ENCODE peak calls at places on chromosomes 16 and 17, in seven cellular contexts. B is GM12892, Z is SK-N-SH, N is K562, H is H1, M is HepG2, U is GM12878. C is an unnamed sample.

GRCh38 chr16:86663691-86664517 is 85.6 kb downstream of the FOXL1 start:
- DNase-seq in M (no peak), N (no peak), B (no peak), U (no peak), H (no peak), Z (no peak), C (no peak)

GRCh38 chr17:685006-685405 is 29.6 kb downstream of the VPS53 start:
- DNase-seq in B (no peak), N (no peak), Z (no peak), H (no peak), U (no peak), M (no peak), C (no peak)

GRCh38 chr16:89600427-89600826 is 13.0 kb upstream of the DPEP1 start:
- DNase-seq in H (no peak), M (no peak), B (no peak), Z (no peak), N (no peak), U (no peak), C (no peak)

GRCh38 chr16:78742501-78743283 is 643.2 kb downstream of the WWOX start:
- DNase-seq in U (peak; percentile 83), B (peak; percentile 40), H (no peak), M (no peak), N (no peak), Z (no peak), C (no peak)

GRCh38 chr17:72922223-72922622 is 170.3 kb downstream of the SLC39A11 start:
- DNase-seq in M (no peak), H (no peak), N (no peak), Z (no peak), B (no peak), U (no peak), C (no peak)

GRCh38 chr17:44438634-44439033 is 49.2 kb upstream of the ITGA2B start:
- DNase-seq in N (no peak), B (no peak), H (no peak), Z (peak; percentile 8), U (no peak), M (no peak), C (no peak)

GRCh38 chr16:85878875-85879274 is 20.1 kb upstream of the IRF8 start:
- DNase-seq in N (no peak), B (no peak), U (no peak), H (no peak), Z (no peak), M (no peak), C (no peak)

GRCh38 chr17:41382396-41382795 is 290 bp upstream of the KRT34 start:
- DNase-seq in Z (no peak), H (no peak), U (no peak), N (no peak), B (no peak), M (no peak), C (no peak)

GRCh38 chr17:18257747-18258355 is 687 bp downstream of the FLII start:
- DNase-seq in B (peak; percentile 59), Z (peak; percentile 93), U (no peak), N (peak; percentile 26), H (no peak), M (peak; percentile 53), C (peak; percentile 69)

GRCh38 chr16:19520861-19521331 is 1.0 kb downstream of the GDE1 start:
- DNase-seq in Z (no peak), M (no peak), N (peak; percentile 74), U (peak; percentile 27), H (no peak), B (no peak), C (no peak)

GRCh38 chr16:10942352-10943297 is at the start of gene DEXI:
- DNase-seq in N (peak; percentile 100), Z (peak; percentile 100), B (peak; percentile 99), H (peak; percentile 56), M (peak; percentile 92), U (peak; percentile 69), C (peak; percentile 99)

GRCh38 chr17:76266244-76266938 is 1.2 kb downstream of the UBALD2 start:
- DNase-seq in H (no peak), M (peak; percentile 52), U (no peak), Z (peak; percentile 50), B (no peak), N (no peak), C (no peak)

GRCh38 chr16:2981177-2981898 is 1.1 kb upstream of the PKMYT1 start:
- DNase-seq in M (peak; percentile 72), Z (no peak), U (no peak), H (no peak), N (peak; percentile 67), B (no peak), C (no peak)

GRCh38 chr16:3113765-3114479 is 1.5 kb downstream of the ZNF205 start:
- DNase-seq in Z (peak; percentile 62), B (peak; percentile 13), H (no peak), U (no peak), N (peak; percentile 51), M (no peak), C (no peak)

GRCh38 chr16:53166099-53166498 is 111.3 kb downstream of the CHD9 start:
- DNase-seq in B (no peak), M (no peak), U (no peak), Z (no peak), H (no peak), N (no peak), C (no peak)

GRCh38 chr16:54931041-54931756 is 534 bp downstream of the IRX5 start:
- DNase-seq in Z (peak; percentile 75), U (no peak), B (peak; percentile 13), H (no peak), M (no peak), N (peak; percentile 36), C (no peak)

GRCh38 chr17:78409191-78409621 is 30.8 kb downstream of the PGS1 start:
- DNase-seq in H (no peak), Z (no peak), B (no peak), U (no peak), M (no peak), N (no peak), C (no peak)

GRCh38 chr17:3935140-3935542 is 18.9 kb upstream of the P2RX1 start:
- DNase-seq in H (peak; percentile 44), U (no peak), B (no peak), N (no peak), Z (peak; percentile 75), M (peak; percentile 73), C (peak; percentile 71)

GRCh38 chr16:11734653-11735043 is 8.0 kb downstream of the TXNDC11 start:
- DNase-seq in B (no peak), N (no peak), M (no peak), Z (no peak), H (no peak), U (no peak), C (no peak)

GRCh38 chr17:3796110-3796821 is 4.7 kb downstream of the ITGAE start:
- DNase-seq in M (no peak), H (no peak), U (peak; percentile 90), B (peak; percentile 70), N (no peak), Z (no peak), C (peak; percentile 58)

GRCh38 chr17:47650525-47651522 is 1.1 kb downstream of the KPNB1 start:
- DNase-seq in U (peak; percentile 78), N (peak; percentile 90), Z (peak; percentile 98), M (peak; percentile 96), B (peak; percentile 85), H (peak; percentile 87), C (peak; percentile 77)

GRCh38 chr16:8998114-8998513 is 34.4 kb upstream of the USP7 start:
- DNase-seq in Z (no peak), U (no peak), N (no peak), H (no peak), M (no peak), B (no peak), C (no peak)

GRCh38 chr17:80441133-80441578 is 26.2 kb downstream of the ENDOV start:
- DNase-seq in Z (peak; percentile 59), H (no peak), M (peak; percentile 35), U (no peak), B (peak; percentile 85), N (peak; percentile 94), C (peak; percentile 92)

GRCh38 chr16:593406-593805 is 3.5 kb downstream of the RAB40C start:
- DNase-seq in H (no peak), N (no peak), M (no peak), B (no peak), Z (no peak), U (no peak), C (no peak)

GRCh38 chr17:75371339-75371738 is 34.1 kb downstream of the GRB2 start:
- DNase-seq in H (no peak), Z (no peak), U (no peak), N (no peak), B (no peak), M (no peak), C (no peak)

GRCh38 chr17:47948706-47949196 is 7.4 kb downstream of the PNPO start:
- DNase-seq in N (no peak), U (no peak), H (no peak), B (no peak), Z (no peak), M (peak; percentile 91), C (no peak)

DNA sequence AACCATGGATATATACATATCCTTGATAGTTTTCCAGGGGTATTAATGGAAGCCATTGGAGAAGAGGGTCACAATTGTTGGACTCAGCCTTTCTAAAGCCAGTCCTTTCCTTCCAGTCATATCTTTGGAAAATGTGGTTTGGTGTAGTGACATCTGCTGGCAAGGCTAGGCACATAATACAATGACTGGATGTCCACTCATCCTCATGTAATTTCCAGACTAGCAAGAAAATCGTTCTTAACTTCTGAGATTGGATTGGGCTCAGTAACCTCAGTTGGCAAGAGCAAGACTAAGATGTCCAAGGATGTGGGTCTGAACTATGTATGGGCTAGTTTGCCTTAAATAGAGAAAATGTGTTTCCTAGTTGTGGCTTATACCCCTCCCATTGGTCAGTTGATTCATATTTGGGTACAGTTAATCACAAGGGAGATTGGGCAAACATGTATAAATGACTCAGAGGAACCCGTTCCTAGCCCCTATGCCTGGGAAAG is 8.7 kb upstream of the KAT7 start:
- DNase-seq in H (no peak), Z (peak; percentile 40), B (no peak), U (no peak), N (peak; percentile 35), M (peak; percentile 56), C (no peak)
- TF ChIP-seq TAF1 in H (no peak), Z (no peak), B (no peak), U (no peak), N (no peak), M (no peak), C (no peak)

GRCh38 chr16:49497466-49497865 is 123.9 kb downstream of the C16orf78 start:
- DNase-seq in N (no peak), B (no peak), U (no peak), H (no peak), M (no peak), Z (no peak), C (no peak)
- TF ChIP-seq TAF1 in N (no peak), B (no peak), U (no peak), H (no peak), M (no peak), Z (no peak), C (no peak)

GRCh38 chr16:23699100-23699499 is 13.9 kb downstream of the ERN2 start:
- DNase-seq in H (no peak), Z (no peak), M (no peak), U (no peak), B (no peak), N (no peak), C (no peak)
- TF ChIP-seq TAF1 in H (no peak), Z (no peak), M (no peak), U (no peak), B (no peak), N (no peak), C (no peak)

DNA sequence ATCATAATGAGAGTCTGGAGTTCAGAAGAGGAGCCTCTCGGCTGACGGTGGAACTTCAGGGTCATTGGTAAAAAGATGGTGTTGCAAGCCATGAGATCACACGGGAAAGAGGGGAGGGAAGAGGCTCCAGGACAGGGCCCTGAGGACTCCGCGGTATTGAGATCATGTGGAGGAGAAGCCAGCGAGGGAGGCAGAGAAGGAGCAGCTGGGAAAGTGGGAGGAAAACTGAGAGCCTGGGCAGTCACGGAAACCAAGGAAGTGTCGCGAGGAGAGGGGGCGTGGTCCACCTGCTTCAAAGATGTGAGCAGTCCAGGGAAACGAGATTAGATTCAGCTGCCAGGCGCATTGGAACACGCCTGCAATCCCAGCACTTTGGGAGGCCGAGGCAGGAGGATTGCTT is 27.7 kb upstream of the SBK1 start:
- DNase-seq in B (no peak), U (no peak), M (no peak), H (no peak), N (peak; percentile 45), Z (no peak), C (no peak)
- TF ChIP-seq TAF1 in B (no peak), U (no peak), M (no peak), H (no peak), N (no peak), Z (no peak), C (no peak)

C was measured in GM12891.